ENCODE peak calls at places on chromosomes 13 and 19, in ten cellular contexts. J, T, P, U, S, V, G, D, A and F are unnamed samples.

GRCh38 chr19:679418-680286 is 3.5 kb downstream of the FSTL3 start:
- DNase-seq in J (peak; percentile 62), T (no peak), P (peak; percentile 48), U (peak; percentile 43), S (no peak), V (peak; percentile 62), G (no peak), D (no peak), A (no peak), F (peak; percentile 79)

GRCh38 chr13:100789968-100790367 is 115.4 kb upstream of the TMTC4 start:
- DNase-seq in J (no peak), T (no peak), P (no peak), U (no peak), S (no peak), V (no peak), G (no peak), D (no peak), A (no peak), F (no peak)

GRCh38 chr13:73070451-73070850 is 11.6 kb downstream of the KLF5 start:
- DNase-seq in J (no peak), T (no peak), P (no peak), U (no peak), S (no peak), V (no peak), G (no peak), D (no peak), A (no peak), F (no peak)

GRCh38 chr19:48967346-48968178 is 2.5 kb downstream of the FTL start:
- DNase-seq in J (no peak), T (no peak), P (no peak), U (no peak), S (no peak), V (no peak), G (no peak), D (no peak), A (no peak), F (no peak)

GRCh38 chr13:99386911-99387788 is 80.0 kb upstream of the GPR183 start:
- DNase-seq in J (peak; percentile 69), T (peak; percentile 80), P (peak; percentile 92), U (peak; percentile 16), S (peak; percentile 84), V (peak; percentile 90), G (peak; percentile 66), D (peak; percentile 80), A (peak; percentile 64), F (peak; percentile 75)

GRCh38 chr13:97116754-97117153 is 105.4 kb upstream of the MBNL2 start:
- DNase-seq in J (no peak), T (no peak), P (peak; percentile 33), U (no peak), S (no peak), V (no peak), G (no peak), D (no peak), A (no peak), F (no peak)

GRCh38 chr19:869245-870177 is 10.0 kb downstream of the CFD start:
- DNase-seq in J (no peak), T (no peak), P (no peak), U (peak; percentile 64), S (no peak), V (no peak), G (no peak), D (no peak), A (no peak), F (no peak)

GRCh38 chr13:98925949-98926348 is 51.9 kb downstream of the DOCK9 start:
- DNase-seq in J (no peak), T (no peak), P (no peak), U (no peak), S (no peak), V (no peak), G (no peak), D (no peak), A (no peak), F (no peak)

GRCh38 chr19:18397242-18398202 is at the start of gene LRRC25:
- DNase-seq in J (no peak), T (peak; percentile 38), P (peak; percentile 37), U (no peak), S (no peak), V (peak; percentile 42), G (no peak), D (no peak), A (no peak), F (no peak)

GRCh38 chr19:12733369-12733896 is 1.1 kb downstream of the TRIR start:
- DNase-seq in J (no peak), T (peak; percentile 73), P (peak; percentile 79), U (peak; percentile 33), S (no peak), V (peak; percentile 73), G (no peak), D (no peak), A (no peak), F (no peak)

GRCh38 chr19:18304496-18305312 is 18.2 kb downstream of the LSM4 start:
- DNase-seq in J (peak; percentile 87), T (peak; percentile 86), P (peak; percentile 96), U (peak; percentile 64), S (peak; percentile 57), V (peak; percentile 87), G (no peak), D (peak; percentile 76), A (peak; percentile 65), F (peak; percentile 71)

GRCh38 chr13:112105884-112106283 is 38.9 kb downstream of the SOX1 start:
- DNase-seq in J (no peak), T (no peak), P (no peak), U (no peak), S (no peak), V (no peak), G (no peak), D (no peak), A (no peak), F (no peak)

GRCh38 chr13:59043016-59043415 is 1120.7 kb downstream of the DIAPH3 start:
- DNase-seq in J (no peak), T (no peak), P (no peak), U (no peak), S (no peak), V (no peak), G (no peak), D (no peak), A (no peak), F (no peak)

GRCh38 chr19:57452307-57452706 is 4.6 kb downstream of the VN1R1 start:
- DNase-seq in J (no peak), T (no peak), P (no peak), U (no peak), S (no peak), V (no peak), G (no peak), D (no peak), A (no peak), F (no peak)

GRCh38 chr13:29993196-29993595 is 142.8 kb upstream of the UBL3 start:
- DNase-seq in J (no peak), T (no peak), P (no peak), U (no peak), S (no peak), V (no peak), G (no peak), D (no peak), A (no peak), F (no peak)

GRCh38 chr13:103965506-103966243 is 899.5 kb upstream of the SLC10A2 start:
- DNase-seq in J (no peak), T (no peak), P (no peak), U (no peak), S (no peak), V (no peak), G (no peak), D (no peak), A (no peak), F (no peak)

GRCh38 chr13:79432992-79433391 is 26.9 kb upstream of the RBM26 start:
- DNase-seq in J (no peak), T (no peak), P (no peak), U (no peak), S (no peak), V (no peak), G (no peak), D (no peak), A (no peak), F (no peak)

GRCh38 chr19:40691421-40692211 is 1.2 kb upstream of the NUMBL start:
- DNase-seq in J (no peak), T (no peak), P (peak; percentile 35), U (no peak), S (no peak), V (no peak), G (no peak), D (no peak), A (no peak), F (no peak)

GRCh38 chr13:100658363-100658762 is 16.2 kb downstream of the TMTC4 start:
- DNase-seq in J (no peak), T (peak; percentile 50), P (peak; percentile 37), U (no peak), S (no peak), V (peak; percentile 34), G (no peak), D (no peak), A (no peak), F (no peak)

GRCh38 chr19:48890551-48890950 is 8.0 kb downstream of the TULP2 start:
- DNase-seq in J (no peak), T (no peak), P (no peak), U (no peak), S (no peak), V (no peak), G (no peak), D (no peak), A (no peak), F (no peak)

GRCh38 chr19:12956446-12957388 is at the start of gene GADD45GIP1:
- DNase-seq in J (peak; percentile 80), T (peak; percentile 90), P (peak; percentile 87), U (peak; percentile 84), S (peak; percentile 68), V (peak; percentile 88), G (peak; percentile 41), D (no peak), A (peak; percentile 62), F (no peak)

GRCh38 chr19:41533691-41534090 is 42.3 kb upstream of the CEACAM21 start:
- DNase-seq in J (no peak), T (no peak), P (no peak), U (no peak), S (no peak), V (no peak), G (no peak), D (no peak), A (no peak), F (no peak)

GRCh38 chr19:36256853-36257511 is 42.1 kb downstream of the ZNF146 start:
- DNase-seq in J (no peak), T (no peak), P (no peak), U (no peak), S (no peak), V (no peak), G (no peak), D (no peak), A (no peak), F (no peak)

GRCh38 chr19:49182848-49183375 is 25.3 kb downstream of the TRPM4 start:
- DNase-seq in J (no peak), T (no peak), P (no peak), U (no peak), S (no peak), V (no peak), G (no peak), D (no peak), A (no peak), F (no peak)

GRCh38 chr13:113581871-113582270 is 2.7 kb upstream of the TFDP1 start:
- DNase-seq in J (no peak), T (no peak), P (no peak), U (no peak), S (no peak), V (peak; percentile 3), G (no peak), D (no peak), A (no peak), F (no peak)

GRCh38 chr13:25963681-25964080 is 88.1 kb downstream of the SHISA2 start:
- DNase-seq in J (no peak), T (no peak), P (no peak), U (no peak), S (no peak), V (no peak), G (no peak), D (no peak), A (no peak), F (no peak)

GRCh38 chr19:1273263-1274041 is 1.9 kb upstream of the FAM174C start:
- DNase-seq in J (no peak), T (no peak), P (no peak), U (no peak), S (no peak), V (no peak), G (no peak), D (no peak), A (no peak), F (no peak)

GRCh38 chr13:39892731-39893293 is 237.3 kb downstream of the COG6 start:
- DNase-seq in J (no peak), T (peak; percentile 56), P (peak; percentile 37), U (no peak), S (no peak), V (peak; percentile 48), G (no peak), D (no peak), A (no peak), F (no peak)